ENCODE peak calls at places on chromosomes 11 and 22, in five cellular contexts. One of them, this sample, is unnamed.

GRCh38 chr11:78800089-78800690 is 225.5 kb upstream of the NARS2 start:
- DNase-seq in smooth muscle cell of the brain vasculature: no peak
- DNase-seq in central memory CD4-positive, alpha-beta T cell: no peak
- DNase-seq in AG09309: no peak
- DNase-seq in lower lobe of right lung: no peak
- DNase-seq in this sample: no peak

GRCh38 chr22:28963362-28963761 is 80.0 kb downstream of the ZNRF3 start:
- DNase-seq in smooth muscle cell of the brain vasculature: no peak
- DNase-seq in central memory CD4-positive, alpha-beta T cell: no peak
- DNase-seq in AG09309: no peak
- DNase-seq in lower lobe of right lung: no peak
- DNase-seq in this sample: no peak

GRCh38 chr11:104319396-104319795 is 155.4 kb upstream of the PDGFD start:
- DNase-seq in smooth muscle cell of the brain vasculature: no peak
- DNase-seq in central memory CD4-positive, alpha-beta T cell: no peak
- DNase-seq in AG09309: no peak
- DNase-seq in lower lobe of right lung: no peak
- DNase-seq in this sample: no peak

GRCh38 chr22:46612904-46613605 is 7.1 kb upstream of the GRAMD4 start:
- DNase-seq in smooth muscle cell of the brain vasculature: no peak
- DNase-seq in central memory CD4-positive, alpha-beta T cell: peak
- DNase-seq in AG09309: no peak
- DNase-seq in lower lobe of right lung: peak
- DNase-seq in this sample: no peak

GRCh38 chr11:108635106-108635505 is 29.8 kb upstream of the DDX10 start:
- DNase-seq in smooth muscle cell of the brain vasculature: no peak
- DNase-seq in central memory CD4-positive, alpha-beta T cell: no peak
- DNase-seq in AG09309: no peak
- DNase-seq in lower lobe of right lung: no peak
- DNase-seq in this sample: no peak

GRCh38 chr11:132402056-132402684 is 1031.8 kb downstream of the NTM start:
- DNase-seq in smooth muscle cell of the brain vasculature: no peak
- DNase-seq in central memory CD4-positive, alpha-beta T cell: no peak
- DNase-seq in AG09309: peak
- DNase-seq in lower lobe of right lung: no peak
- DNase-seq in this sample: peak

GRCh38 chr11:96744697-96745096 is 354.9 kb downstream of the JRKL start:
- DNase-seq in smooth muscle cell of the brain vasculature: no peak
- DNase-seq in central memory CD4-positive, alpha-beta T cell: no peak
- DNase-seq in AG09309: peak
- DNase-seq in lower lobe of right lung: no peak
- DNase-seq in this sample: no peak

GRCh38 chr11:77081976-77082836 is 15.4 kb downstream of the CAPN5 start:
- DNase-seq in smooth muscle cell of the brain vasculature: no peak
- DNase-seq in central memory CD4-positive, alpha-beta T cell: no peak
- DNase-seq in AG09309: no peak
- DNase-seq in lower lobe of right lung: peak
- DNase-seq in this sample: no peak

GRCh38 chr11:68840661-68841653 is 759 bp downstream of the CPT1A start:
- DNase-seq in smooth muscle cell of the brain vasculature: no peak
- DNase-seq in central memory CD4-positive, alpha-beta T cell: peak
- DNase-seq in AG09309: no peak
- DNase-seq in lower lobe of right lung: peak
- DNase-seq in this sample: peak

GRCh38 chr22:49972163-49973017 is 11.8 kb downstream of the PIM3 start:
- DNase-seq in smooth muscle cell of the brain vasculature: no peak
- DNase-seq in central memory CD4-positive, alpha-beta T cell: no peak
- DNase-seq in AG09309: no peak
- DNase-seq in lower lobe of right lung: peak
- DNase-seq in this sample: no peak

GRCh38 chr11:13324141-13324540 is 46.6 kb downstream of the BMAL1 start:
- DNase-seq in smooth muscle cell of the brain vasculature: no peak
- DNase-seq in central memory CD4-positive, alpha-beta T cell: no peak
- DNase-seq in AG09309: no peak
- DNase-seq in lower lobe of right lung: no peak
- DNase-seq in this sample: no peak

GRCh38 chr22:29145321-29146072 is 60.2 kb upstream of the EMID1 start:
- DNase-seq in smooth muscle cell of the brain vasculature: no peak
- DNase-seq in central memory CD4-positive, alpha-beta T cell: no peak
- DNase-seq in AG09309: no peak
- DNase-seq in lower lobe of right lung: no peak
- DNase-seq in this sample: no peak

This sample was measured in GM20000.